ENCODE peak calls at places on chromosome 18, in seven cellular contexts. H is fibroblast of villous mesenchyme, N is hepatocyte, V is H1, T is ovary, F is dorsolateral prefrontal cortex, E is heart left ventricle. J is an unnamed sample.
A peak's percentile ranks its signal among the peaks of the same experiment; 100 is the strongest.

GRCh38 chr18:54679318-54680149 is 88.5 kb downstream of the DYNAP start:
- DNase-seq in V (no peak), H (peak; percentile 87), T (no peak), E (no peak), F (no peak), N (peak; percentile 67), J (peak; percentile 89)

GRCh38 chr18:22639626-22640025 is 221.9 kb upstream of the CTAGE1 start:
- DNase-seq in F (no peak), E (no peak), T (no peak), V (no peak), H (no peak), N (no peak), J (peak; percentile 55)

GRCh38 chr18:23872701-23873550 is 141.6 kb upstream of the TTC39C start:
- DNase-seq in F (no peak), H (no peak), V (no peak), E (no peak), T (no peak), N (peak; percentile 76), J (no peak)

GRCh38 chr18:26480897-26481795 is 67.2 kb downstream of the KCTD1 start:
- DNase-seq in H (peak; percentile 88), V (no peak), E (no peak), F (no peak), T (no peak), N (peak; percentile 59), J (peak; percentile 96)

GRCh38 chr18:77000527-77000926 is 132.1 kb downstream of the MBP start:
- DNase-seq in H (peak; percentile 52), V (no peak), T (peak; percentile 74), F (peak; percentile 37), N (peak; percentile 69), E (peak; percentile 64), J (peak; percentile 60)

GRCh38 chr18:43705850-43706249 is 428.6 kb upstream of the SYT4 start:
- DNase-seq in V (no peak), F (no peak), E (no peak), T (no peak), H (no peak), N (no peak), J (no peak)

GRCh38 chr18:55219059-55219458 is 259.8 kb upstream of the CCDC68 start:
- DNase-seq in V (no peak), N (no peak), E (no peak), H (no peak), T (no peak), F (no peak), J (no peak)

GRCh38 chr18:38421016-38421415 is 855.4 kb upstream of the CELF4 start:
- DNase-seq in E (no peak), T (no peak), N (no peak), F (no peak), V (no peak), H (no peak), J (no peak)

GRCh38 chr18:79578396-79579260 is 101.0 kb upstream of the CTDP1 start:
- DNase-seq in T (peak; percentile 42), F (no peak), E (peak; percentile 32), N (no peak), V (no peak), H (no peak), J (no peak)

GRCh38 chr18:26003391-26003790 is 87.0 kb downstream of the SS18 start:
- DNase-seq in F (no peak), H (no peak), E (no peak), T (no peak), N (peak; percentile 24), V (no peak), J (peak; percentile 17)

GRCh38 chr18:31497711-31498449 is at the start of gene DSG2:
- DNase-seq in E (peak; percentile 78), T (peak; percentile 84), F (no peak), N (peak; percentile 91), H (peak; percentile 12), V (peak; percentile 72), J (peak; percentile 21)

GRCh38 chr18:70221156-70221910 is 15.8 kb upstream of the RTTN start:
- DNase-seq in H (no peak), T (no peak), V (no peak), E (no peak), N (no peak), F (peak; percentile 13), J (no peak)

GRCh38 chr18:43533371-43533770 is 256.1 kb upstream of the SYT4 start:
- DNase-seq in N (no peak), H (no peak), E (no peak), F (no peak), T (no peak), V (no peak), J (no peak)

GRCh38 chr18:33812186-33812585 is 234.2 kb downstream of the ASXL3 start:
- DNase-seq in N (peak; percentile 52), E (no peak), V (no peak), F (no peak), H (no peak), T (no peak), J (no peak)

GRCh38 chr18:49193896-49194295 is 243.1 kb upstream of the SMAD7 start:
- DNase-seq in E (no peak), F (no peak), N (no peak), T (no peak), V (no peak), H (no peak), J (no peak)
- TF ChIP-seq CTCF in E (no peak), F (no peak), N (no peak), T (no peak), V (no peak), H (no peak), J (no peak)

DNA sequence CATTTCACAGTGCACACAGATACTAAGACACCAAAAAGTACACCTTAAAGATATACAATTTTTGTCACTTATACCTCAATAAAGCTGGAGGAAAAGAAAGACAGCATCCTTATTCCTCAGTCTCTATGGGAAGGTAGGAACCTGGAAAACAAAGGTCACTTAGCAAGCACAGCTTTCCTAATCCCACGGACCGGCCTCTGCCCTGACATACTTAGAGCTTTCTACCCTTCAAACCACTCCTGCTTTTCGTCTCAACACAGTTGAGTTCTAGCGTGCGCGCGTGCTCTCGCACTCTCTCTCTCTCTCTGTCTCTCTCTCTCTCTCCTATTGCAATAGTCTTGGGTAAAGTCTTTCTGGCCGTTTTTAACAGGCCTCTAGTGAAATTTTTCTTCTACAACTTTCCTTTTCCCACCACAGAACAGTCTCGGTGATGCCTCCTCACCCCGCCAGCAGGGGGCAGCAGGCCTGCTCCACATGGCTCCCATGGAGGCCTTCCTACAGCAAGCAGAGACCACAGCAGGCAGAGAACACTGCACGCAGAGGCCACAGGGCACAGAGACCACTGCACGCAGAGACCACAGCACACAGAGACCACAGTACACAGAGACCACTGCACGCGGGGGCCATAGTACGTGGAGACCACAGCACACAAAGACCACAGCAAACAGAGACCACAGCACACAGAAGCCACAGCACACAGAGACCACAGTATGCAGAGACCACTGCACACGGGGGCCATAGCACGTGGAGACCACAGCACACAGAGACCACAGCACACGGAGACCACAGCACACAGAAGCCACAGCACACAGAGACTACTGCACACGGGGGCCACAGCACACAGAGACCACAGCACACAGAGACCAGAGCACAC is 106.9 kb downstream of the FBXO15 start:
- DNase-seq in H (peak; percentile 19), V (no peak), N (peak; percentile 68), F (no peak), E (no peak), T (no peak), J (peak; percentile 1)
- TF ChIP-seq CTCF in H (peak; percentile 63), V (peak; percentile 79), N (peak; percentile 61), F (peak; percentile 29), E (peak; percentile 42), T (no peak), J (peak; percentile 39)

GRCh38 chr18:49944681-49945080 is 131.3 kb upstream of the ACAA2 start:
- DNase-seq in V (peak; percentile 2), T (no peak), F (no peak), H (peak; percentile 20), E (no peak), N (peak; percentile 40), J (peak; percentile 3)
- TF ChIP-seq CTCF in V (no peak), T (no peak), F (no peak), H (peak; percentile 21), E (peak; percentile 37), N (peak; percentile 38), J (no peak)

GRCh38 chr18:1133541-1133940 is 228.9 kb downstream of the ADCYAP1 start:
- DNase-seq in T (no peak), F (no peak), H (no peak), N (no peak), V (no peak), E (no peak), J (no peak)
- TF ChIP-seq CTCF in T (no peak), F (no peak), H (no peak), N (no peak), V (no peak), E (no peak), J (no peak)

DNA sequence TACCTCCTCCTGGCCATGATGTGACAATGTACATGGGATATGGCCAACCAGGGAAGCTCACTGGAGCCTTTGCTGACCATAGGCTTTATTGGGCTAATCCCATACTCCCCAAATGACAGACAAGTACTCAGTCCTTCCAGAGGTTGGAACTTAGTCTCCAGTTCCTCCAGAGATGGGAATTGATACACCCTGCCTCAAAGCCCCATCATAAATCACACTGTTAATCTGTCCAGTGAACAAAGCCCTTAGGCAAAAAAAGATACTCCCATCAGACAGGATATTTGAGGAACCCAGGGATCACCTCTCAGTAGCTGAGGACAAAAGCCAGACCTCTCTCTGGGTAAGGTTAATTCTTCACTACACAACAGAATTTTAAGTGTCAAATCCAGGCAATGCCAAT is 247.5 kb upstream of the CDH20 start:
- DNase-seq in H (no peak), F (no peak), V (no peak), N (no peak), T (no peak), E (no peak), J (no peak)
- TF ChIP-seq CTCF in H (no peak), F (no peak), V (no peak), N (no peak), T (no peak), E (no peak), J (no peak)

DNA sequence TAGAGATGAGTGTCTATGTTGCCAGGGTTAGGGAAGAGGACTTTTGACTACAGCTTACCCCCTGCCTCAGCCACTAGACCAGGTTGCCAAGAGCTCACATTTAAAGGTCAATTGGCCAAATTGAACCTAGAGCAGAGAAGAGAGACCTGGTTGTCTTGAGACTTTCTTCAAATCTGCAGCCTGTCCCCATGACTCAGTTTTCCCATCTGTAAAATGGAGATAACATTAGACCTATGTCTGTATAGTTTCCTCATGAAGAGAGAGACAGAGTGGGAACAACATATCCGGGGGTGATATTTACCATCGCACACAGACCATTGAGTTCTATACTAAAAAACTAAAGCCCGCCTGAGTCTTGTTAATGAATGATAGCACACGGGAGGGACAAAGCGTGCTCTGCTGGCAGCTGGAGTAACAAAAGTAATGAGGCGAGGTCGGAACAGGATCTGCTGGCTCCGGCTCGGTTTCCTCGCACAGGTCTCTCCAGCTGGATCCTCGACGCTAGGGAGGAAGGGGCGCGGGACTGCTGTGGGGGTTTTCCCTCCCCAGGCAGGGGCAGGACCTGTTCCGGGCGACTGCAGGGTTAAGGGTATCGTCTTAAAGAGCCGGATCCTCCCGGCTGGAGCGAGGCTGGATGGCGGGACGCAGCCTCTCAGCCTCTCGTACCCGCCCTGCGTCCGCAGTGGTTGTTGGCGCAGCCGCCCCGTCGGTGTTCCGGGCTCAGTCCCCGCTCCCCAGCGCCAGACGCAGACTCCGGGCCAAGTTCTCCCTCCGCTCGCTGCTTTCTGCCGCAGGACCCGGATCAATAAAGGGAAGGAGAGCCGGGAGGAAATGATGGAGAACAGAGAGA is 1.4 kb upstream of the LIPG start:
- DNase-seq in E (no peak), T (peak; percentile 42), V (no peak), H (no peak), N (peak; percentile 64), F (no peak), J (peak; percentile 27)
- TF ChIP-seq CTCF in E (no peak), T (no peak), V (no peak), H (no peak), N (no peak), F (no peak), J (no peak)

GRCh38 chr18:59429608-59430007 is 70.5 kb upstream of the LMAN1 start:
- DNase-seq in V (no peak), F (no peak), N (no peak), T (no peak), E (no peak), H (no peak), J (no peak)
- TF ChIP-seq CTCF in V (no peak), F (no peak), N (no peak), T (no peak), E (no peak), H (no peak), J (no peak)

J was measured in cardiac fibroblast.